ENCODE peak calls at places on chromosomes 12 and 14, in five cellular contexts. D, T, Y, Q and X are unnamed samples.

GRCh38 chr14:102492523-102492910 is 17.1 kb downstream of the ANKRD9 start:
- DNase-seq in D (no peak), Y (no peak), T (no peak), Q (no peak), X (no peak)

GRCh38 chr12:131897875-131898274 is 3.5 kb downstream of the ULK1 start:
- DNase-seq in Q (no peak), D (no peak), Y (no peak), T (no peak), X (no peak)

GRCh38 chr12:65643171-65643570 is 181.1 kb upstream of the HMGA2 start:
- DNase-seq in Q (no peak), D (no peak), T (no peak), Y (no peak), X (no peak)

GRCh38 chr12:116968986-116969385 is 58.2 kb downstream of the FBXW8 start:
- DNase-seq in Y (no peak), Q (no peak), D (no peak), T (no peak), X (no peak)

GRCh38 chr14:29999013-29999539 is 71.4 kb upstream of the PRKD1 start:
- DNase-seq in Y (no peak), T (no peak), D (no peak), Q (no peak), X (no peak)

GRCh38 chr12:15404485-15404884 is 82.2 kb downstream of the PTPRO start:
- DNase-seq in T (no peak), Y (no peak), Q (peak), D (no peak), X (no peak)

GRCh38 chr14:23056257-23056955 is 914 bp downstream of the CDH24 start:
- DNase-seq in Y (peak), T (no peak), Q (peak), D (peak), X (no peak)

GRCh38 chr14:35380794-35381193 is 23.8 kb downstream of the NFKBIA start:
- DNase-seq in T (no peak), Y (no peak), D (peak), Q (no peak), X (no peak)

GRCh38 chr12:110689601-110690430 is 901 bp upstream of the HVCN1 start:
- DNase-seq in T (no peak), D (no peak), Q (no peak), Y (no peak), X (no peak)

GRCh38 chr14:36619131-36619530 is 36.7 kb upstream of the NKX2-8 start:
- DNase-seq in T (no peak), Q (no peak), D (no peak), Y (no peak), X (no peak)

GRCh38 chr14:58639842-58640484 is 2.2 kb downstream of the DACT1 start:
- DNase-seq in Y (no peak), D (peak), Q (peak), T (peak), X (peak)